ENCODE peak calls at places on chromosomes 5 and 9, in ten cellular contexts. V is left ventricle myocardium inferior, Z is cardiac muscle cell, Y is lower lobe of right lung, M is fibroblast of lung, Q is Karpas-422, H is A549, E is body of pancreas, P is SJSA1, K is HCT116. I is an unnamed sample. For H3K9me3, the result is how much of the 10 kb centered on the place peaks cover.

GRCh38 chr9:2367970-2368369 is 253.6 kb upstream of the VLDLR start:
- DNase-seq in P (no peak), E (no peak), Y (no peak), M (no peak), Z (no peak), H (no peak), K (no peak), V (no peak), Q (peak), I (no peak)

GRCh38 chr5:155982354-155982753 is 344.6 kb upstream of the SGCD start:
- DNase-seq in Z (no peak), Q (no peak), E (no peak), V (no peak), K (no peak), P (no peak), Y (no peak), H (no peak), M (no peak), I (no peak)

GRCh38 chr9:25964239-25964638 is 286.0 kb upstream of the TUSC1 start:
- DNase-seq in K (peak), Y (no peak), Z (peak), V (no peak), H (peak), P (peak), E (peak), Q (peak), M (peak), I (no peak)

GRCh38 chr5:9712506-9713285 is 82.5 kb upstream of the TAS2R1 start:
- DNase-seq in V (no peak), Q (no peak), E (no peak), Z (no peak), Y (no peak), M (peak), H (no peak), P (peak), K (no peak), I (no peak)

GRCh38 chr9:127744407-127745110 is 9.5 kb upstream of the TOR2A start:
- DNase-seq in Y (no peak), E (no peak), M (no peak), K (no peak), P (no peak), Q (no peak), H (no peak), V (no peak), Z (no peak), I (no peak)

GRCh38 chr5:8376478-8376877 is 507.5 kb downstream of the MTRR start:
- DNase-seq in Z (no peak), E (no peak), K (no peak), Y (no peak), Q (no peak), H (no peak), M (no peak), P (no peak), V (no peak), I (no peak)

GRCh38 chr9:34797367-34797766 is 87.4 kb upstream of the CCL21 start:
- DNase-seq in Z (no peak), V (no peak), Q (no peak), Y (no peak), H (no peak), E (no peak), M (no peak), P (no peak), K (no peak), I (peak)

GRCh38 chr5:18102733-18103132 is 468.5 kb downstream of the TAF11L14 start:
- DNase-seq in Z (no peak), P (no peak), H (no peak), V (no peak), M (no peak), Y (no peak), Q (no peak), K (no peak), E (no peak), I (no peak)

GRCh38 chr5:151758430-151759241 is at the start of gene ATOX1:
- DNase-seq in H (peak), Q (peak), Y (peak), K (peak), P (peak), E (peak), Z (peak), M (peak), V (peak), I (peak)

GRCh38 chr9:134434896-134435506 is 108.7 kb downstream of the RXRA start:
- DNase-seq in Z (peak), Q (no peak), V (peak), K (no peak), Y (peak), P (peak), H (peak), E (peak), M (peak), I (no peak)

GRCh38 chr5:96616801-96617200 is 45.4 kb upstream of the CAST start:
- DNase-seq in K (no peak), Y (no peak), E (no peak), Q (no peak), V (no peak), H (no peak), M (no peak), Z (no peak), P (no peak), I (no peak)

GRCh38 chr9:35338086-35338485 is 151.8 kb upstream of the RUSC2 start:
- DNase-seq in Y (no peak), Z (no peak), V (no peak), M (no peak), K (no peak), Q (no peak), H (no peak), E (no peak), P (no peak), I (no peak)

GRCh38 chr5:147752033-147752432 is 30.5 kb downstream of the JAKMIP2 start:
- DNase-seq in V (no peak), Z (no peak), K (no peak), H (no peak), M (no peak), Y (no peak), P (no peak), Q (no peak), E (no peak), I (no peak)

GRCh38 chr9:90724112-90724511 is 77.5 kb upstream of the SYK start:
- DNase-seq in H (no peak), Q (no peak), P (no peak), K (no peak), E (no peak), Z (no peak), V (no peak), Y (no peak), M (no peak), I (no peak)

GRCh38 chr9:117394655-117395054 is 20.2 kb downstream of the ASTN2 start:
- DNase-seq in H (no peak), V (no peak), Z (no peak), M (no peak), K (no peak), E (no peak), P (no peak), Y (no peak), Q (no peak), I (no peak)

GRCh38 chr9:130368631-130369103 is 76.1 kb upstream of the ASS1 start:
- DNase-seq in M (peak), Z (no peak), H (no peak), E (no peak), Y (no peak), Q (no peak), V (no peak), K (no peak), P (no peak), I (no peak)

GRCh38 chr5:179184521-179185050 is 124.4 kb downstream of the ZNF354C start:
- DNase-seq in Z (no peak), P (no peak), Q (no peak), H (no peak), M (no peak), Y (peak), V (no peak), E (no peak), K (no peak), I (no peak)

GRCh38 chr9:106697799-106698591 is 165.0 kb upstream of the ZNF462 start:
- DNase-seq in Z (peak), Y (peak), K (no peak), E (peak), M (peak), P (peak), Q (no peak), V (peak), H (no peak), I (no peak)

GRCh38 chr5:83494102-83494620 is 22.6 kb downstream of the VCAN start:
- DNase-seq in E (no peak), M (no peak), Q (no peak), K (no peak), Y (no peak), P (no peak), V (no peak), H (no peak), Z (no peak), I (no peak)

GRCh38 chr9:114224247-114224610 is 68.9 kb downstream of the COL27A1 start:
- DNase-seq in M (peak), V (no peak), K (no peak), P (peak), Q (no peak), E (no peak), H (peak), Z (no peak), Y (no peak), I (no peak)

GRCh38 chr9:36974731-36975130 is 59.3 kb downstream of the PAX5 start:
- DNase-seq in V (no peak), K (no peak), Y (no peak), H (no peak), E (no peak), Z (no peak), Q (no peak), M (no peak), P (no peak), I (no peak)

GRCh38 chr5:149886060-149886459 is 58.5 kb downstream of the PDE6A start:
- DNase-seq in Q (no peak), P (no peak), H (no peak), E (no peak), K (no peak), M (peak), Y (no peak), Z (peak), V (no peak), I (no peak)

GRCh38 chr5:42620579-42621216 is 135.9 kb upstream of the CCDC152 start:
- DNase-seq in Z (no peak), H (no peak), Y (no peak), V (no peak), M (peak), P (no peak), Q (no peak), E (no peak), K (no peak), I (no peak)

DNA sequence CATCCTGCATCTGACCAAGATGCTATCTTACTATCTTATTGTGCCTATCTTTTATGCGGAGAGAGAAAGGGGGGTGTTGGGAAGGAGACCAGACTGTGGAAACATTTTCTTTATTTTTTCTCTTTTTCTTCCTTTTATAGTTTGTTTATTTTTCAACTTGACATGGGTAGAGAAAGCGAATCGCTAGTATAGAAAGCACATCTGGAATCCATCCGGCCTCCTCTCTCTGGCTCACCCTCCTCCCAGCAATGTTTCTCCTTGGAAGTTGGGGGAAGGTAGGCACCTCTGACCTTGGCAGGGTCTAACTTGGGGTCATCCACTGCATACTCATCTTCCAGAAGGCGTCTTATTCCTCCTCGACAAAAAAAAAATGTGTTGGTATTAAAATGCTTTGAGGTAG is 3.9 kb downstream of the S1PR3 start:
- DNase-seq in V (no peak), K (no peak), P (peak), H (no peak), E (no peak), M (no peak), Y (no peak), Q (no peak), Z (no peak), I (no peak)
- H3K27ac ChIP-seq in V (peak), K (no peak), P (no peak), H (no peak), E (no peak), M (no peak), Y (no peak), Q (no peak), Z (no peak), I (no peak)

GRCh38 chr5:93243481-93243880 is 337.5 kb downstream of the NR2F1-AS1 start:
- DNase-seq in M (no peak), E (no peak), V (no peak), H (no peak), Q (no peak), Z (no peak), P (no peak), K (no peak), Y (no peak), I (no peak)
- H3K9me3 ChIP-seq in M (under half), E (under half), V (under half), H (under half), Q (under half), Z (under half), P (under half), K (under half), Y (under half), I (under half)

DNA sequence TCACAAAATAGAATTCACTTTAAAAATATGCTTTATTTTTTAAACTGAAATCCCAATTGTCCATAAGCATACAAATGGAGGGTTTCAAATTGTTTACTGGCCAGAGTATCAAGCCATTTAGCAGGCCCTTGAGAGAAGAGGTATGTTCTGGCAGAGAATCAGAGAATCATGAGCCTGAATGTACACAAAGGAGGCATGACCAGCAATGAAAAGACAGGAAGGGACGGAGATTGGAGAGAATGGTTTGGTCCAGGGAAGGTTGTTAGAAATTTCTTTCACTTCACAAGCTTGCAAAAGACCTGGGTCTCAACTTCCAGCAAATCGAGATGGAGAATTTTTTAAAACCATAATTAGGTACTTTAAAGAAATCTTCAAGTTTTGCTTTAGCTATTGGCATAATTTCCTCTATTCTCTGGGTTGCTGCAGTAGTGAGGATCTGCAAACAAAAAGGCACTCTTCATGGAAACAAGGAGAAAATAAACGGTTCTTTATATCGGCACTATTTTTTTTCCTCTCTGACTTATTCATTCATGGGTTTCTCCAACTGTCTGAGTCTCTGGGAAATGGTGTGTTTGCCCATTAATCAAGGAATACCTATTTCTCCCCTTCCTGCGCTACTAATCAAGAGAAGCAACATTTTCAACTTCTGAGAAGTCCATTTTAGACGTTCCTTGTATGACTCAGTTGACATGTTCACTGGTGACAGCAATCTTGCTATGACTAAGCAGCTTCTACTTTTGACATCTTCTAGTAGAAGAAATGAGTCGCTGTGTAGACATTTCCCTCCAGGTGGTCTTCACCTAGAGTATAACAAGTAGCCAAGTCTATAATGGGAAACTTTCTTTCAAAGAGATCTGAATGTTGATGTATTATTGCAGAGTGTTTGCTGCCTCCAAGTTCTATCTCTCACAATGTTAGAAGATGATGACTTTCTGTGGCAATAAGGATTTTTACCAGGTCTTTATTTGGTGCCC is 23.1 kb upstream of the ERCC6L2 start:
- DNase-seq in K (no peak), M (peak), P (peak), Z (no peak), E (no peak), Y (no peak), Q (peak), V (no peak), H (peak), I (no peak)
- H3K27ac ChIP-seq in K (no peak), M (no peak), P (peak), Z (no peak), E (no peak), Y (no peak), Q (no peak), V (no peak), H (no peak), I (no peak)

DNA sequence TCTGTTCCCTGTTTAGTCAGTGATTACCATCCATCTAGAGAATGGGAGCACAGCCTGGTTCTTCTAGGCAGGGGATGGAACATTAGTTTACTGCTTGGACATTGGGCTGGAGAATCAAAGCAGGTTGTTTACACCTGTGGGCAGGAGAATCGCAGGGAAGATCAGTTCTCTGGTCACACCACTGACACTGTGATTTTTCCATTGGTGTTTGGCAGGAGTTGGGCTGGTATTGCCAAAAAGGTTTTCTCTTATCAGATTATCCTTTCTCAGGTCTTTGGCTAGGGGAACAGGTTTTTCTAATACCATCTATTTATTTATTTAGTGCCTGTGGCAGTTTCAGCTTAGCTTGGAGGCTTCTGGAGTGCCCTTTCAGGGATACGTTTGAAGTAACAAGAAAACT is 219.3 kb upstream of the GRIN3A start:
- DNase-seq in K (no peak), E (no peak), M (no peak), V (no peak), P (no peak), Q (no peak), H (no peak), Z (no peak), Y (no peak), I (no peak)
- H3K9me3 ChIP-seq in K (under half), E (under half), M (under half), V (under half), P (under half), Q (under half), H (under half), Z (under half), Y (under half), I (under half)

GRCh38 chr5:142636093-142636492 is 49.8 kb downstream of the FGF1 start:
- DNase-seq in H (no peak), Q (no peak), M (no peak), V (no peak), Z (no peak), Y (no peak), K (no peak), P (no peak), E (no peak), I (no peak)
- H3K27ac ChIP-seq in H (no peak), Q (no peak), M (no peak), V (peak), Z (no peak), Y (no peak), K (no peak), P (no peak), E (no peak), I (no peak)

DNA sequence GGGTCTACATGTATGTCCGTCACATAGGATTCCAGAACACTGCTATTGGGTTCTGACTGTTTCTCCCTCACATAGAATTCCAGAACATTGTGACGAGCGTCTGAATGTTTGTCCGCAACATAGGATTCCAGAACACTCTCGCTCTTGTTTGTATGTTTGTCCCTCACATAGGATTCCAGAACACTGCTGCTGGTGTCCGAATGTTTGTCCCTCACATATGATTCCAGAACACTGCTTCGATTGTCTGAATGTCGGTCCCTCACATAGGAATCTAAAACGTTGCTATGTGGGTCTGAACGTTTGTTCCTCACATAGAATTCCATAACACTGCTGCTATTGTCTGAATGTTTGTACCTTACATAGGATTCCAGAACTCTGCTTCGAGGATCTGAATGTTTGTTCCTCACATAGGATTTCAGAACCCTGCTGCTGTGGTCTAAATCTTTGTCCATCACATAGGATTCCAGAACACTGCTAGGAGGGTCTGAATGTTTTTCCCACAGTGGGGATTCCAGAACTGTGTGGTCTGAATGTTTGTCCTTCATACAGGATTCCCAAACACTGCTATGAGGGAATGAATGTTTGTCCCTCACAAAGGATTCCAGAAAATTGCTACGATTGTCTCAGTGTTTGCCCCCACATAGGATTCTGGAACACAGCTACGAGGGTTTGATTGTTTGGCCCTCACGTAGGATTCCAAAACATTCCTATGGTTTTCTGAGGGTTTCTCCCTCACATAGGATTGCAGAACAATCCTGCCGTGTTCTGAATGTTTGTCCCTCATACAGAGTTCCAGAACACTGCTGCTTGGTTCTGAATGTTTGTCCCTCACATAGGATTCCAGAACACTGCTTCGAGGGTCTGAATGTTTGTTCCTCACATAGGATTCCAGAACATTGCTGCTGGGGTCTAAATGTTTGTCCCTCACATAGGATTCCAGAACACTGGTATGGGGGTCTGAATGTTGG is 220.5 kb downstream of the FOXD4L6 start:
- DNase-seq in V (no peak), Y (no peak), Z (no peak), K (no peak), H (no peak), E (no peak), M (no peak), Q (no peak), P (no peak), I (no peak)
- H3K9me3 ChIP-seq in V (half or more), Y (half or more), Z (under half), K (under half), H (half or more), E (under half), M (under half), Q (half or more), P (under half), I (under half)